ENCODE peak calls at places on chromosomes 13 and 19, in seven cellular contexts. T, R, Z, P, H, M and E are unnamed samples.

GRCh38 chr13:102236341-102236740 is 165.5 kb downstream of the FGF14 start:
- DNase-seq in Z (no peak), P (no peak), T (no peak), H (no peak), R (no peak), M (no peak), E (no peak)

GRCh38 chr13:64239372-64239771 is 2823.7 kb upstream of the PCDH20 start:
- DNase-seq in H (peak), R (no peak), P (no peak), M (no peak), T (no peak), Z (no peak), E (peak)

GRCh38 chr19:49441960-49442350 is 628 bp upstream of the SLC17A7 start:
- DNase-seq in T (no peak), M (no peak), Z (no peak), H (no peak), P (no peak), R (no peak), E (no peak)

GRCh38 chr13:84433024-84433423 is 550.8 kb upstream of the SLITRK1 start:
- DNase-seq in H (no peak), T (no peak), R (no peak), M (no peak), Z (no peak), P (peak), E (peak)

GRCh38 chr19:41327499-41328156 is 17.7 kb downstream of the CCDC97 start:
- DNase-seq in T (peak), Z (no peak), P (no peak), H (no peak), R (peak), M (peak), E (no peak)

GRCh38 chr13:91406619-91407018 is 8.2 kb downstream of the GPC5 start:
- DNase-seq in P (no peak), T (no peak), H (no peak), Z (peak), R (no peak), M (no peak), E (no peak)

GRCh38 chr13:71149498-71150363 is 717.3 kb downstream of the DACH1 start:
- DNase-seq in P (no peak), M (no peak), T (no peak), R (no peak), H (no peak), Z (no peak), E (no peak)

GRCh38 chr19:30222993-30223865 is 149.0 kb upstream of the ZNF536 start:
- DNase-seq in H (no peak), P (no peak), Z (no peak), R (no peak), M (no peak), T (no peak), E (no peak)

GRCh38 chr19:33740811-33741396 is 55.8 kb upstream of the KCTD15 start:
- DNase-seq in T (no peak), Z (peak), M (no peak), R (no peak), P (no peak), H (peak), E (no peak)

GRCh38 chr19:17107546-17108452 is 32.2 kb downstream of the MYO9B start:
- DNase-seq in T (peak), P (peak), M (peak), H (peak), Z (peak), R (no peak), E (peak)

DNA sequence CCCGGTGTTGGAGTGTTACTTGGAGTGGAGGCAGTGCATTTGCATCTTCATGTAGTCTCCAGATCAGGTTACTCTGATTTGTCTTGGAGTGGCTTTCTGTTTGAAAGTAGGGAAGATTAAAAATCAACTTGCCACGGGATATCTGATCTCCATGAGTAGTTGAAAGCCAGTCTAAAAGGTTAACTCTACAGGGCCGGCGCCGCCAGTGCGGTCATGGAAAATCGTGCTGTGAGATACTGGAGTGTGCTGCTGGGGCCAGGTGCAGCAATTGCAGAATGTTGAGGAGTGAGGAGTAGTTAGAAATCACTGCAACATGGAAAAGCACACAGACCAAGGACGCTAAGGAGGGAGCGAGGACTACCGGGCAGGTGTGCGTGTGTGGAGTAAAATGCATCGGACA is 175.0 kb downstream of the STK24 start:
- DNase-seq in R (no peak), Z (no peak), M (no peak), T (no peak), H (no peak), P (no peak), E (no peak)
- TF ChIP-seq CTCF in R (no peak), Z (no peak), M (no peak), T (no peak), H (no peak), P (no peak), E (no peak)

GRCh38 chr19:2578391-2578826 is 102.5 kb downstream of the GADD45B start:
- DNase-seq in T (peak), R (no peak), M (no peak), Z (peak), P (no peak), H (no peak), E (peak)
- H3K4me3 ChIP-seq in T (peak), R (no peak), M (no peak), Z (peak), P (peak), H (peak), E (peak)

GRCh38 chr19:36114763-36115452 is at the start of gene POLR2I:
- DNase-seq in P (peak), T (peak), M (peak), H (peak), R (peak), Z (peak), E (peak)

GRCh38 chr19:36113425-36113824 is 1.2 kb downstream of the POLR2I start:
- DNase-seq in M (no peak), R (no peak), T (no peak), H (no peak), Z (no peak), P (no peak), E (no peak)

GRCh38 chr19:36112678-36113077 is 1.7 kb downstream of the OVOL3 start:
- DNase-seq in P (no peak), H (no peak), T (no peak), R (no peak), M (no peak), Z (no peak), E (no peak)

GRCh38 chr19:36115453-36116343 is at the start of gene TBCB:
- DNase-seq in T (peak), R (peak), M (peak), H (no peak), P (no peak), Z (peak), E (no peak)

DNA sequence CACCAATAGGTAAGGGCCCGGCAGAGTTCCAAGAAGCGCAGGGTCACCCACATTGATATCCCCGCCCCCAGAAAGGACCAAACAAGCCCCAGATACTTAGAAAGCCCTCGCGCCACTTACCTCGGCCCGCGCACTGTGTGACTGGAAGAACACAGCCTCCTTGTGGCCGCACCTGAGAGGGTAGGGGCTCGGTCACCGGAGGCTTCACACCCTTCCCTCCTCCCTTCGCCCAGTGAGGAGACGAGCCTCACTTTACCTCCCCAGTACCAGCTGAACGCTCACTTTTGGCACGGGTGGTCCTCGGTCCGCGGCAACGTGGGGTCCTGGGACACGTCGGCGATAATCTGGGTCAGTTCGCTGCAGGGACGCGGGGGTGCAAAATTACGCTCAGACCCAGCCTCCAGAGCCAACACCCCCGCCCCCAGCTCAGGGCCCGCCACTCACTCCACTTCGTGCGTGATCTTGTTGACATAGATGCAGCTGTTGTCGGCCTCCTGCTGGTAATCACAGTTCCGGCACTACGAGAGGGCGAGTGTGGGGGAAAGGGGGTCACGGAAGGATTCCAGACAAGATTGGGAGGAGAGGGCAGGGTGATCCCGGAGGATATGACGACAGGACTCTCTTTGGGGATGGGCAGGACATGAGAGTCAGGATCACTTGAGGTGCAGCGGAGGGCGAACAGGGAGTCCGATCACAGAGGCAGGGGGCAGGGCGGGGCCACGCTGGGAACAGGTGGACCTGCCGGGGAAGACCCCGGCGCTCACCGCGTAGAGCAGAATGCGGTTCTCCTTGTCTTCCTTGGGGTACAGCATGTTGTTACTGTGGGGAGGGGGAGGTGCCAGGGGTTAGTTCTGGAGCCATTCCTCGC is 546 bp downstream of the POLR2I start:
- DNase-seq in R (no peak), H (no peak), P (no peak), M (peak), Z (peak), T (no peak), E (no peak)
- TF ChIP-seq CTCF in R (no peak), H (peak), P (peak), M (no peak), Z (no peak), T (no peak), E (peak)

GRCh38 chr19:52188822-52189744 is 769 bp upstream of the PPP2R1A start:
- DNase-seq in M (no peak), T (peak), P (peak), R (no peak), H (no peak), Z (no peak), E (no peak)

GRCh38 chr19:52189745-52190678 is at the start of gene PPP2R1A:
- DNase-seq in R (peak), H (peak), M (peak), Z (peak), T (peak), P (peak), E (peak)

GRCh38 chr19:52191374-52191773 is 1.5 kb downstream of the PPP2R1A start:
- DNase-seq in Z (no peak), H (no peak), R (no peak), M (no peak), T (no peak), P (no peak), E (no peak)

GRCh38 chr19:52191951-52192350 is 2.1 kb downstream of the PPP2R1A start:
- DNase-seq in Z (no peak), M (no peak), T (peak), H (no peak), P (no peak), R (no peak), E (no peak)

DNA sequence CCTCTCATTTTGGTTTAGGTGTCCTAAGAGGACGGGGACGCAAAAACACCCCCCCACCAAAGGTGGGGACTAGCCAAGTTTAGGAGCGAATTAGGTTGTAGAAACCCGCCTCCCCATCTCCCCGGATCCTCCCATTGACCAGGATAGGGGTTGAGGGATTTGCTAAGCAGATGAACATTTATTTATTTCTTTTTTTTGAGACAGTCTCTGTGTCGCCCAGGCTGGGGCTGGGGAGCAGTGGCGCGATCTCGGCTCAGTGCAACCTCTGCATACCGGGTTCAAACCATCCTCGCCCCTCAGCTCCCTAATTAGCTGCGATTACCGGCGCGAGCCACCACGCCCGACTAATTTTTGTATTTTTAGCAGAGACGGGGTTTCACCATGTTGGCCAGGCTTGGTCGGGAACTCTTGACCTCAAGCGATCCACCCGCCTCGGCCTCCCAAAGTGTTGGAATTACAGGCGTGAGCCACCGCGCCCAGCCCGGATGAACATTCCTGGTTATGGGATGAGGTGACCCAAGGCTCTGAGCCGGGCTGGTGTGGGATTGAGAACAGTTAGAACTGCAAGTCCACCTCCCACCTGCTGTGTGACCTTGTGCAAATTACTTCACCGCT is 934 bp downstream of the PPP2R1A start:
- DNase-seq in P (no peak), M (peak), T (peak), Z (no peak), H (no peak), R (no peak), E (no peak)
- H3K4me3 ChIP-seq in P (peak), M (peak), T (peak), Z (peak), H (peak), R (peak), E (peak)